ENCODE peak calls at places on chromosome 21, in five cellular contexts. One of them, this sample, is unnamed. For H3K36me3 and H3K27me3, the result is how much of the 10 kb centered on the place peaks cover.

GRCh38 chr21:20618878-20619277 is 379.3 kb upstream of the NCAM2 start:
- DNase-seq in body of pancreas: no peak
- DNase-seq in IMR-90: no peak
- DNase-seq in psoas muscle: no peak
- DNase-seq in MM.1S: peak
- DNase-seq in this sample: no peak

GRCh38 chr21:15706686-15707085 is 23.1 kb upstream of the USP25 start:
- DNase-seq in body of pancreas: peak
- DNase-seq in IMR-90: peak
- DNase-seq in psoas muscle: no peak
- DNase-seq in MM.1S: no peak
- DNase-seq in this sample: no peak

GRCh38 chr21:32914424-32915070 is 111.2 kb upstream of the OLIG2 start:
- DNase-seq in body of pancreas: no peak
- DNase-seq in IMR-90: no peak
- DNase-seq in psoas muscle: no peak
- DNase-seq in MM.1S: no peak
- DNase-seq in this sample: no peak

GRCh38 chr21:21051109-21052055 is 53.2 kb downstream of the NCAM2 start:
- DNase-seq in body of pancreas: no peak
- DNase-seq in IMR-90: no peak
- DNase-seq in psoas muscle: no peak
- DNase-seq in MM.1S: no peak
- DNase-seq in this sample: no peak

GRCh38 chr21:16608209-16608830 is 878.5 kb downstream of the USP25 start:
- DNase-seq in body of pancreas: no peak
- DNase-seq in IMR-90: no peak
- DNase-seq in psoas muscle: no peak
- DNase-seq in MM.1S: no peak
- DNase-seq in this sample: peak

GRCh38 chr21:17451364-17451869 is 61.4 kb upstream of the CXADR start:
- DNase-seq in body of pancreas: peak
- DNase-seq in IMR-90: peak
- DNase-seq in psoas muscle: no peak
- DNase-seq in MM.1S: no peak
- DNase-seq in this sample: no peak

GRCh38 chr21:15904389-15904788 is 174.6 kb downstream of the USP25 start:
- DNase-seq in body of pancreas: no peak
- DNase-seq in IMR-90: peak
- DNase-seq in psoas muscle: no peak
- DNase-seq in MM.1S: no peak
- DNase-seq in this sample: no peak

GRCh38 chr21:42646836-42647235 is 6.6 kb upstream of the PDE9A start:
- DNase-seq in body of pancreas: no peak
- DNase-seq in IMR-90: no peak
- DNase-seq in psoas muscle: peak
- DNase-seq in MM.1S: no peak
- DNase-seq in this sample: peak

GRCh38 chr21:42007541-42007940 is 2.6 kb downstream of the ZBTB21 start:
- DNase-seq in body of pancreas: no peak
- DNase-seq in IMR-90: no peak
- DNase-seq in psoas muscle: no peak
- DNase-seq in MM.1S: no peak
- DNase-seq in this sample: no peak

GRCh38 chr21:45927032-45927431 is 54.5 kb upstream of the COL6A1 start:
- DNase-seq in body of pancreas: no peak
- DNase-seq in IMR-90: no peak
- DNase-seq in psoas muscle: no peak
- DNase-seq in MM.1S: no peak
- DNase-seq in this sample: no peak
- H3K4me3 ChIP-seq in body of pancreas: no peak
- H3K4me3 ChIP-seq in IMR-90: no peak
- H3K4me3 ChIP-seq in psoas muscle: no peak
- H3K4me3 ChIP-seq in MM.1S: no peak
- H3K4me3 ChIP-seq in this sample: no peak

DNA sequence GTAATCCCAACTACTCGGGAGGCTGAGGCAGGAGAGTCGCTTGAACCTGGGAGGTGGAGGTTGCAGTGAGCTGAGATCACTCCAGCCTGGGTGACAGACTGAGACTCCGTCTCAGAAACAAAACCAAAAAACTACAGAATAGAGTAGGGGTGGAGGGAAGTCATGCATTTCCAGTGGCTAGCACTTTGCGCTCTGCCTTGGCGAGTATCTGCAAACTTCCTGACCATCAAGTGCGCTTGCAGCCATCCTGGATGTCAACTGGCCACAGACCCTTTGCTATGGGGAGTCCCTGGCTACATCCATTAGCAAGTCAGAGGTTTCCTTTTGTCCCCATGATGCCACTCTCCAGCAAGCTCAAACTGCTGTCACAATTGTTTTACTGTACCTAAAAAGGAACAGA is 42.3 kb downstream of the VPS26C start:
- DNase-seq in body of pancreas: no peak
- DNase-seq in IMR-90: no peak
- DNase-seq in psoas muscle: no peak
- DNase-seq in MM.1S: no peak
- DNase-seq in this sample: no peak
- H3K36me3 ChIP-seq in body of pancreas: under half
- H3K36me3 ChIP-seq in IMR-90: half or more
- H3K36me3 ChIP-seq in psoas muscle: half or more
- H3K36me3 ChIP-seq in MM.1S: under half
- H3K36me3 ChIP-seq in this sample: under half

GRCh38 chr21:44419679-44420078 is 35.6 kb upstream of the LRRC3 start:
- DNase-seq in body of pancreas: no peak
- DNase-seq in IMR-90: no peak
- DNase-seq in psoas muscle: no peak
- DNase-seq in MM.1S: no peak
- DNase-seq in this sample: no peak
- H3K27me3 ChIP-seq in body of pancreas: under half
- H3K27me3 ChIP-seq in IMR-90: under half
- H3K27me3 ChIP-seq in psoas muscle: under half
- H3K27me3 ChIP-seq in MM.1S: half or more
- H3K27me3 ChIP-seq in this sample: under half

GRCh38 chr21:28719731-28720130 is 272.9 kb downstream of the LTN1 start:
- DNase-seq in body of pancreas: no peak
- DNase-seq in IMR-90: no peak
- DNase-seq in psoas muscle: no peak
- DNase-seq in MM.1S: no peak
- DNase-seq in this sample: no peak

GRCh38 chr21:28712396-28712795 is 280.3 kb downstream of the LTN1 start:
- DNase-seq in body of pancreas: no peak
- DNase-seq in IMR-90: no peak
- DNase-seq in psoas muscle: no peak
- DNase-seq in MM.1S: no peak
- DNase-seq in this sample: no peak

GRCh38 chr21:28714795-28715464 is 277.7 kb downstream of the LTN1 start:
- DNase-seq in body of pancreas: no peak
- DNase-seq in IMR-90: peak
- DNase-seq in psoas muscle: no peak
- DNase-seq in MM.1S: no peak
- DNase-seq in this sample: no peak
- H3K4me3 ChIP-seq in body of pancreas: no peak
- H3K4me3 ChIP-seq in IMR-90: no peak
- H3K4me3 ChIP-seq in psoas muscle: no peak
- H3K4me3 ChIP-seq in MM.1S: no peak
- H3K4me3 ChIP-seq in this sample: no peak

GRCh38 chr21:34825101-34825500 is 156.3 kb downstream of the CLIC6 start:
- DNase-seq in body of pancreas: no peak
- DNase-seq in IMR-90: no peak
- DNase-seq in psoas muscle: no peak
- DNase-seq in MM.1S: no peak
- DNase-seq in this sample: no peak
- H3K36me3 ChIP-seq in body of pancreas: under half
- H3K36me3 ChIP-seq in IMR-90: half or more
- H3K36me3 ChIP-seq in psoas muscle: half or more
- H3K36me3 ChIP-seq in MM.1S: under half
- H3K36me3 ChIP-seq in this sample: under half

DNA sequence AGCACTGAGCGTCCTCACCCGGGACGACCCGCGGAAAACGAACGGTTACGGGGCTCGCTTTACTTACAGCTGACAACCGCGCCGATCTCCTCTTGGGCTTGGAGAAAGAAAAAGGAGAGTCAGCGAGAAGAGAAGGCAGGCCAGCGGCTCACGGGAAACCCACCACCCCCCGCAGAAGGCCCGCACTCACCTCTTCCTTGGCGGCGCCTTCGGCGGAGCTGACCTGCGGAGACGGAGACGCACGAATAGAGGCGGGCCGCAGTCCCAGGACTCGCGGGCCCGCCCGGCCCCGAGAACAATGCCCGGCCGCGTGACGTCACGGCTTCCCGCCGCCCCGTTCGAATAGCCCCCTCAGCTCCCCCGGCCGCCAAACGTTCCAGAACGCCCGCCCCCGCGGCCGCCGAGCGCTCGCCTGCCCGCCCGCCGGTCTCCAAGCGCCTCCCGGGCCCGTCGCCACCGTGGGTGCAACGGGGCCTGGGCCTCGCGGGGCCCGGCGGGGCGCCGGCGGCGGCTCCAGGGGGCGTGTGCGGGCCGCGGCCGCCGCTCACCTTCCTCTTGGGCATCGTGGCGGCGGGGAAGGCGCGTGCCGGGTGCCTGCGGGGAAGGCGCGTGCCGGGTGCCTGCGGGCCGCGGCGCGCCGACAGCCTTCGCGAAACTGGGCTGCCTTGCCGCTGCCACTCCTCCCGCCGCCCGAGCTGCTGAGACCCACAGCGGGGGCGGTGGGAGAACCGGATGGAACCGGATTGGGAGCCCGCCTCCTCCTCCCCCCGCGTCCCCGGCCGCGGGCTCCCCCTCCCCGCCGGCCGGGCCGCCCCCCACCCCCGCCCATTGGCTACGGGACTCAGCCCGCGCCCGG is at the start of gene HMGN1:
- DNase-seq in body of pancreas: peak
- DNase-seq in IMR-90: peak
- DNase-seq in psoas muscle: peak
- DNase-seq in MM.1S: peak
- DNase-seq in this sample: peak
- H3K27me3 ChIP-seq in body of pancreas: under half
- H3K27me3 ChIP-seq in IMR-90: under half
- H3K27me3 ChIP-seq in psoas muscle: under half
- H3K27me3 ChIP-seq in MM.1S: under half
- H3K27me3 ChIP-seq in this sample: under half